ENCODE peak calls at places on chromosomes 4 and X, in eight cellular contexts. E is Calu3; W is glomerular endothelial cell; M is AG08396; V is naive thymus-derived CD8-positive, alpha-beta T cell; U is kidney tubule cell; Q is stimulated activated naive CD8-positive, alpha-beta T cell treated with anti-CD3 and anti-CD28 coated beads, Interleukin-15, Interleukin-2, amounts not matched to agents 100 U/mL and 50 U/mL, for 24 hours; C is pancreas. Y is an unnamed sample.

GRCh38 chr4:169014581-169014980 is 4.5 kb upstream of the CBR4 start:
- DNase-seq in C (no peak), M (no peak), W (no peak), U (peak), E (no peak), V (no peak), Q (no peak), Y (no peak)

GRCh38 chr4:183591301-183591700 is 67.7 kb downstream of the RWDD4 start:
- DNase-seq in V (no peak), W (no peak), U (no peak), M (no peak), Q (no peak), E (no peak), C (no peak), Y (no peak)

GRCh38 chr4:40232610-40233009 is 35.8 kb downstream of the RHOH start:
- DNase-seq in W (no peak), E (no peak), U (no peak), V (no peak), M (no peak), Q (no peak), C (no peak), Y (no peak)

GRCh38 chrX:2677764-2678163 is 13.3 kb upstream of the CD99 start:
- DNase-seq in V (no peak), C (peak), Q (no peak), W (no peak), M (peak), E (peak), U (peak), Y (no peak)

GRCh38 chr4:2433609-2434350 is 15.0 kb downstream of the CFAP99 start:
- DNase-seq in E (no peak), W (no peak), V (no peak), Q (no peak), C (no peak), U (no peak), M (no peak), Y (no peak)

GRCh38 chrX:23386726-23387125 is 52.1 kb downstream of the PTCHD1 start:
- DNase-seq in W (no peak), E (no peak), V (no peak), C (no peak), U (peak), M (no peak), Q (no peak), Y (no peak)

GRCh38 chrX:39065051-39065871 is 264.0 kb downstream of the MID1IP1 start:
- DNase-seq in E (no peak), C (no peak), W (no peak), U (no peak), Q (no peak), M (no peak), V (no peak), Y (no peak)

GRCh38 chr4:10092481-10093272 is 23.9 kb downstream of the WDR1 start:
- DNase-seq in Q (no peak), V (no peak), E (no peak), W (no peak), M (no peak), C (peak), U (no peak), Y (no peak)

Y was measured in upper lobe of left lung.